ENCODE peak calls at places on chromosome 13, in eight cellular contexts. N is CD4-positive, alpha-beta T cell; A is ovary; F is IMR-90; Z is fibroblast of lung; L is aorta; W is CD4-positive, CD25-positive, alpha-beta regulatory T cell; V is CD8-positive, alpha-beta T cell. S is an unnamed sample.

GRCh38 chr13:30832845-30833332 is 73.2 kb upstream of the MEDAG start:
- DNase-seq in N (no peak), A (peak; percentile 48), F (no peak), Z (peak; percentile 80), L (peak; percentile 84), W (peak; percentile 27), V (no peak), S (no peak)

GRCh38 chr13:27822258-27822872 is 30.1 kb downstream of the GSX1 start:
- DNase-seq in N (no peak), A (no peak), F (no peak), Z (no peak), L (no peak), W (peak; percentile 7), V (no peak), S (no peak)

GRCh38 chr13:97266734-97267417 is 44.7 kb downstream of the MBNL2 start:
- DNase-seq in N (no peak), A (no peak), F (no peak), Z (peak; percentile 65), L (no peak), W (no peak), V (no peak), S (no peak)

GRCh38 chr13:25200783-25201182 is 28.7 kb upstream of the AMER2 start:
- DNase-seq in N (no peak), A (no peak), F (peak; percentile 8), Z (peak; percentile 60), L (no peak), W (no peak), V (no peak), S (no peak)

GRCh38 chr13:113205428-113205931 is 3.0 kb downstream of the PCID2 start:
- DNase-seq in N (no peak), A (no peak), F (peak; percentile 65), Z (peak; percentile 76), L (no peak), W (no peak), V (no peak), S (no peak)

GRCh38 chr13:93283255-93283654 is 56.6 kb downstream of the GPC6 start:
- DNase-seq in N (no peak), A (no peak), F (no peak), Z (no peak), L (no peak), W (no peak), V (no peak), S (no peak)

GRCh38 chr13:110817143-110817542 is 97.7 kb downstream of the ANKRD10 start:
- DNase-seq in N (no peak), A (no peak), F (no peak), Z (no peak), L (no peak), W (no peak), V (no peak), S (no peak)

GRCh38 chr13:40994581-40995230 is 24.4 kb downstream of the ELF1 start:
- DNase-seq in N (no peak), A (no peak), F (no peak), Z (no peak), L (no peak), W (no peak), V (no peak), S (no peak)

GRCh38 chr13:49967456-49967855 is 29.4 kb upstream of the TRIM13 start:
- DNase-seq in N (no peak), A (no peak), F (no peak), Z (no peak), L (no peak), W (no peak), V (no peak), S (no peak)

GRCh38 chr13:112172641-112173171 is 105.8 kb downstream of the SOX1 start:
- DNase-seq in N (no peak), A (no peak), F (no peak), Z (no peak), L (peak; percentile 66), W (no peak), V (no peak), S (no peak)

GRCh38 chr13:20428666-20429644 is 96.7 kb downstream of the CRYL1 start:
- DNase-seq in N (no peak), A (no peak), F (peak; percentile 61), Z (peak; percentile 85), L (no peak), W (no peak), V (no peak), S (no peak)

GRCh38 chr13:76398426-76398825 is 487.8 kb downstream of the KCTD12 start:
- DNase-seq in N (no peak), A (no peak), F (peak; percentile 5), Z (no peak), L (no peak), W (no peak), V (no peak), S (no peak)

GRCh38 chr13:99978781-99979452 is 2.7 kb upstream of the ZIC2 start:
- DNase-seq in N (no peak), A (no peak), F (no peak), Z (no peak), L (peak; percentile 52), W (no peak), V (no peak), S (no peak)

GRCh38 chr13:75715598-75716523 is 79.7 kb downstream of the LMO7 start:
- DNase-seq in N (no peak), A (no peak), F (no peak), Z (no peak), L (no peak), W (no peak), V (no peak), S (no peak)

GRCh38 chr13:110916671-110917142 is 1.8 kb upstream of the ANKRD10 start:
- DNase-seq in N (no peak), A (no peak), F (peak; percentile 79), Z (peak; percentile 92), L (no peak), W (no peak), V (no peak), S (no peak)

GRCh38 chr13:91136806-91137205 is 210.7 kb upstream of the MIR17HG start:
- DNase-seq in N (no peak), A (no peak), F (no peak), Z (no peak), L (no peak), W (no peak), V (no peak), S (no peak)

GRCh38 chr13:58302349-58302748 is 670.8 kb downstream of the PCDH17 start:
- DNase-seq in N (no peak), A (no peak), F (no peak), Z (no peak), L (no peak), W (no peak), V (no peak), S (no peak)

GRCh38 chr13:59261928-59262488 is 901.7 kb downstream of the DIAPH3 start:
- DNase-seq in N (no peak), A (no peak), F (peak; percentile 12), Z (no peak), L (no peak), W (no peak), V (no peak), S (no peak)

GRCh38 chr13:48214519-48215121 is 18.4 kb upstream of the ITM2B start:
- DNase-seq in N (no peak), A (no peak), F (no peak), Z (no peak), L (no peak), W (no peak), V (peak; percentile 28), S (no peak)

GRCh38 chr13:99041788-99042187 is 63.9 kb upstream of the DOCK9 start:
- DNase-seq in N (no peak), A (no peak), F (no peak), Z (no peak), L (no peak), W (no peak), V (no peak), S (no peak)

GRCh38 chr13:107200491-107200890 is 632.6 kb upstream of the ARGLU1 start:
- DNase-seq in N (no peak), A (no peak), F (peak; percentile 67), Z (no peak), L (no peak), W (no peak), V (no peak), S (no peak)

GRCh38 chr13:107203146-107203847 is 635.4 kb upstream of the ARGLU1 start:
- DNase-seq in N (no peak), A (no peak), F (no peak), Z (peak; percentile 9), L (no peak), W (no peak), V (no peak), S (no peak)

GRCh38 chr13:107205318-107206112 is 637.6 kb upstream of the ARGLU1 start:
- DNase-seq in N (peak; percentile 38), A (peak; percentile 56), F (peak; percentile 66), Z (peak; percentile 45), L (peak; percentile 89), W (peak; percentile 48), V (peak; percentile 57), S (peak; percentile 75)

GRCh38 chr13:107202371-107203023 is 634.6 kb upstream of the ARGLU1 start:
- DNase-seq in N (no peak), A (peak; percentile 29), F (peak; percentile 61), Z (peak; percentile 65), L (no peak), W (no peak), V (no peak), S (no peak)
- H3K27ac ChIP-seq in N (no peak overlapping the region), A (no peak overlapping the region), F (no peak overlapping the region), Z (no peak overlapping the region), L (no peak overlapping the region), W (no peak overlapping the region), V (no peak overlapping the region), S (no peak overlapping the region)

DNA sequence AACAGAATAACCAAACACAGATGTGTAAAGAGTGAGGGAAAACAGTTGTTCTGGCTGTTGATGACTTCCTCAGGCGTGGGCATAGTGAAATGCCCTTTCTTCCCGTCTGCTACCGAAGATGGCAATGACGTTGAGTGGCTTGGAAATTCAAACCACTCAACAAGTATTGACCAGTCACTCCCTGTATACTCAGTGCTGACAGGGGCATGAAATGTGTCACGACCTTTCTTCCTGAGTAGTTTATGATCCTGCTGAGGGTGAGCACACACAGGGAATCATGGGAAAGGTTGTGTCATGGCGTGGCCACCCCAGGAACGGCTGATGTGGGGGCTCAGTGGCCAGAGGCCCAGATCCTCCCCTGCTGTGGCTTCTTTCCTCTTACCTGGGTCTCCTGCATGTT is 87.8 kb upstream of the C1QTNF9B start:
- DNase-seq in N (no peak), A (no peak), F (no peak), Z (no peak), L (no peak), W (no peak), V (no peak), S (no peak)
- H3K27ac ChIP-seq in N (no peak overlapping the region), A (no peak overlapping the region), F (no peak overlapping the region), Z (no peak overlapping the region), L (no peak overlapping the region), W (no peak overlapping the region), V (no peak overlapping the region), S (peak overlapping the region; percentile 16)

GRCh38 chr13:51577690-51578089 is 6.6 kb upstream of the WDFY2 start:
- DNase-seq in N (no peak), A (no peak), F (no peak), Z (no peak), L (no peak), W (no peak), V (no peak), S (no peak)
- H3K27ac ChIP-seq in N (no peak overlapping the region), A (no peak overlapping the region), F (no peak overlapping the region), Z (no peak overlapping the region), L (no peak overlapping the region), W (no peak overlapping the region), V (no peak overlapping the region), S (no peak overlapping the region)

DNA sequence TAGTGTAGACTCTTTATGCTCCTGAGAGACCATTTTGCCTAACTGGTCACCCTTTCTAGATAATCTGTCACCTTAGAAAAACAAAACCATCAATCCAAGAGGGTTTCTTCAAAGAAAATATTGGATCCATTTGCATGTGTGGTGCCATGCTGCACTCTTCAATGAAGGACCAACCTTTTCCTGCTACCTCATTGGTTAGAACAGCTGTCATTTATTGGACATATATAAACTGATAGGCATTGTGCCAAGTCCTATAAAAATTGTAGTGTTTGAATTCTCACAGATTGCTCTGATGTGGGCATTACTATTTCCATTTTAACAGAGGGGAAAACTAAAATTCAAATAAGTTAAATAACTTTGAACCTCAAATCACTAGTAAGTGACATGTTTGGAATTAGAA is 333.2 kb downstream of the MYO16 start:
- DNase-seq in N (no peak), A (no peak), F (no peak), Z (no peak), L (no peak), W (no peak), V (no peak), S (no peak)
- H3K27ac ChIP-seq in N (no peak overlapping the region), A (no peak overlapping the region), F (no peak overlapping the region), Z (no peak overlapping the region), L (no peak overlapping the region), W (no peak overlapping the region), V (no peak overlapping the region), S (no peak overlapping the region)

S was measured in caudate nucleus.